ENCODE peak calls at places on chromosomes 2 and 18, in five cellular contexts. One of them, this sample, is unnamed.

GRCh38 chr2:127913808-127914457 is 28.2 kb upstream of the AMMECR1L start:
- DNase-seq in K562: no peak
- DNase-seq in sigmoid colon: no peak
- DNase-seq in HepG2: no peak
- DNase-seq in adrenal gland: no peak
- DNase-seq in this sample: no peak

GRCh38 chr2:234840336-234840735 is 111.5 kb upstream of the SH3BP4 start:
- DNase-seq in adrenal gland: no peak
- DNase-seq in K562: no peak
- DNase-seq in HepG2: peak; percentile 69
- DNase-seq in sigmoid colon: no peak
- DNase-seq in this sample: no peak

GRCh38 chr2:47003641-47004427 is 88.2 kb upstream of the MCFD2 start:
- DNase-seq in HepG2: no peak
- DNase-seq in K562: peak; percentile 63
- DNase-seq in sigmoid colon: no peak
- DNase-seq in adrenal gland: no peak
- DNase-seq in this sample: no peak

GRCh38 chr18:52920665-52921064 is 580.7 kb downstream of the DCC start:
- DNase-seq in sigmoid colon: no peak
- DNase-seq in adrenal gland: no peak
- DNase-seq in HepG2: no peak
- DNase-seq in K562: no peak
- DNase-seq in this sample: no peak

GRCh38 chr2:189232759-189233406 is 53.3 kb upstream of the COL5A2 start:
- DNase-seq in adrenal gland: no peak
- DNase-seq in HepG2: no peak
- DNase-seq in sigmoid colon: no peak
- DNase-seq in K562: no peak
- DNase-seq in this sample: no peak

GRCh38 chr2:20609349-20609994 is 41.4 kb downstream of the HS1BP3 start:
- DNase-seq in sigmoid colon: peak; percentile 94
- DNase-seq in adrenal gland: peak; percentile 71
- DNase-seq in HepG2: peak; percentile 41
- DNase-seq in K562: no peak
- DNase-seq in this sample: no peak

GRCh38 chr2:186589733-186590537 is at the start of gene ITGAV:
- DNase-seq in sigmoid colon: peak; percentile 96
- DNase-seq in HepG2: peak; percentile 93
- DNase-seq in K562: peak; percentile 88
- DNase-seq in adrenal gland: peak; percentile 89
- DNase-seq in this sample: peak; percentile 87

GRCh38 chr2:134927195-134927594 is 8.6 kb downstream of the CCNT2 start:
- DNase-seq in K562: no peak
- DNase-seq in adrenal gland: no peak
- DNase-seq in HepG2: no peak
- DNase-seq in sigmoid colon: no peak
- DNase-seq in this sample: peak; percentile 18

GRCh38 chr2:134943540-134943939 is 24.9 kb downstream of the CCNT2 start:
- DNase-seq in adrenal gland: no peak
- DNase-seq in HepG2: no peak
- DNase-seq in sigmoid colon: no peak
- DNase-seq in K562: no peak
- DNase-seq in this sample: no peak

GRCh38 chr18:998976-999375 is 94.3 kb downstream of the ADCYAP1 start:
- DNase-seq in HepG2: no peak
- DNase-seq in K562: no peak
- DNase-seq in sigmoid colon: no peak
- DNase-seq in adrenal gland: no peak
- DNase-seq in this sample: no peak

GRCh38 chr2:19865151-19865550 is 36.6 kb downstream of the TTC32 start:
- DNase-seq in sigmoid colon: no peak
- DNase-seq in K562: no peak
- DNase-seq in HepG2: no peak
- DNase-seq in adrenal gland: no peak
- DNase-seq in this sample: peak; percentile 7

GRCh38 chr18:48007955-48008701 is 77.7 kb upstream of the SMAD2 start:
- DNase-seq in sigmoid colon: peak; percentile 73
- DNase-seq in adrenal gland: peak; percentile 82
- DNase-seq in K562: peak; percentile 94
- DNase-seq in HepG2: peak; percentile 42
- DNase-seq in this sample: peak; percentile 68

GRCh38 chr2:191845248-191845715 is 1.6 kb downstream of the CAVIN2 start:
- DNase-seq in K562: no peak
- DNase-seq in sigmoid colon: peak; percentile 83
- DNase-seq in adrenal gland: no peak
- DNase-seq in HepG2: peak; percentile 66
- DNase-seq in this sample: peak; percentile 37

GRCh38 chr2:42098571-42099430 is 51.0 kb downstream of the PKDCC start:
- DNase-seq in HepG2: no peak
- DNase-seq in sigmoid colon: no peak
- DNase-seq in K562: no peak
- DNase-seq in adrenal gland: no peak
- DNase-seq in this sample: no peak

GRCh38 chr2:16148632-16149348 is 208.4 kb downstream of the MYCN start:
- DNase-seq in K562: no peak
- DNase-seq in adrenal gland: no peak
- DNase-seq in sigmoid colon: no peak
- DNase-seq in HepG2: no peak
- DNase-seq in this sample: no peak

GRCh38 chr2:156657809-156658208 is 221.6 kb downstream of the GPD2 start:
- DNase-seq in HepG2: no peak
- DNase-seq in sigmoid colon: no peak
- DNase-seq in adrenal gland: no peak
- DNase-seq in K562: no peak
- DNase-seq in this sample: no peak

GRCh38 chr2:239831272-239831731 is 193.8 kb downstream of the NDUFA10 start:
- DNase-seq in HepG2: no peak
- DNase-seq in adrenal gland: peak; percentile 18
- DNase-seq in sigmoid colon: peak; percentile 63
- DNase-seq in K562: no peak
- DNase-seq in this sample: no peak

GRCh38 chr2:188324067-188324466 is 32.4 kb downstream of the GULP1 start:
- DNase-seq in sigmoid colon: no peak
- DNase-seq in K562: no peak
- DNase-seq in HepG2: no peak
- DNase-seq in adrenal gland: no peak
- DNase-seq in this sample: no peak

GRCh38 chr2:120110507-120110906 is 97.6 kb downstream of the EPB41L5 start:
- DNase-seq in K562: no peak
- DNase-seq in adrenal gland: no peak
- DNase-seq in sigmoid colon: no peak
- DNase-seq in HepG2: no peak
- DNase-seq in this sample: no peak

GRCh38 chr2:175525975-175526374 is 344.5 kb upstream of the ATP5MC3 start:
- DNase-seq in adrenal gland: no peak
- DNase-seq in sigmoid colon: no peak
- DNase-seq in K562: no peak
- DNase-seq in HepG2: no peak
- DNase-seq in this sample: no peak

GRCh38 chr2:190407662-190408537 is at the start of gene MFSD6:
- DNase-seq in adrenal gland: peak; percentile 69
- DNase-seq in sigmoid colon: peak; percentile 77
- DNase-seq in HepG2: no peak
- DNase-seq in K562: peak; percentile 68
- DNase-seq in this sample: peak; percentile 70
- TF ChIP-seq POLR2A in adrenal gland: peak; percentile 58
- TF ChIP-seq POLR2A in sigmoid colon: no peak
- TF ChIP-seq POLR2A in HepG2: no peak
- TF ChIP-seq POLR2A in K562: no peak
- TF ChIP-seq POLR2A in this sample: no peak

GRCh38 chr2:241272722-241273551 is 42.5 kb downstream of the HDLBP start:
- DNase-seq in adrenal gland: peak; percentile 75
- DNase-seq in K562: peak; percentile 66
- DNase-seq in sigmoid colon: peak; percentile 92
- DNase-seq in HepG2: no peak
- DNase-seq in this sample: peak; percentile 76
- TF ChIP-seq POLR2A in adrenal gland: peak; percentile 47
- TF ChIP-seq POLR2A in K562: no peak
- TF ChIP-seq POLR2A in sigmoid colon: no peak
- TF ChIP-seq POLR2A in HepG2: peak; percentile 87
- TF ChIP-seq POLR2A in this sample: no peak

DNA sequence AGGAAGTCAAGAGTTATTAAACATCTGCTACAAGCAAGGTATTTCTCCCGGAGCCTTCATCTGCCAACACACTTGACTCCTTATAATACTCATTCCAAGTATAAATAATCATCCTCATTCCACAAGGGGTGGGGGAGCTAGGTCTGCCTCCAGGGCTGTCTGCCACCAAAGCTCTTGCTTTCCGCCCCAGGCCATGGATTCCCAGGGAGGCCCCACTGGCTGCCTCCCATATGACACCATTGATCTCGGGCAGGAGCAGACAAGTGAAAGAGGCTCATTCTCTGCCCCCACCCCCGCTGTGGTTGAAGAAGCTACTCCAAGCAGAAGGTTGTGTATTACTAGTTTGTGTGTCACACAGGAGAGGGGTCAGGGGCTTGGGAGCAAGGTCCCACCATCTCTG is 99.5 kb downstream of the MRO start:
- DNase-seq in sigmoid colon: no peak
- DNase-seq in K562: no peak
- DNase-seq in HepG2: no peak
- DNase-seq in adrenal gland: no peak
- DNase-seq in this sample: no peak
- TF ChIP-seq POLR2A in sigmoid colon: no peak
- TF ChIP-seq POLR2A in K562: no peak
- TF ChIP-seq POLR2A in HepG2: no peak
- TF ChIP-seq POLR2A in adrenal gland: no peak
- TF ChIP-seq POLR2A in this sample: no peak

DNA sequence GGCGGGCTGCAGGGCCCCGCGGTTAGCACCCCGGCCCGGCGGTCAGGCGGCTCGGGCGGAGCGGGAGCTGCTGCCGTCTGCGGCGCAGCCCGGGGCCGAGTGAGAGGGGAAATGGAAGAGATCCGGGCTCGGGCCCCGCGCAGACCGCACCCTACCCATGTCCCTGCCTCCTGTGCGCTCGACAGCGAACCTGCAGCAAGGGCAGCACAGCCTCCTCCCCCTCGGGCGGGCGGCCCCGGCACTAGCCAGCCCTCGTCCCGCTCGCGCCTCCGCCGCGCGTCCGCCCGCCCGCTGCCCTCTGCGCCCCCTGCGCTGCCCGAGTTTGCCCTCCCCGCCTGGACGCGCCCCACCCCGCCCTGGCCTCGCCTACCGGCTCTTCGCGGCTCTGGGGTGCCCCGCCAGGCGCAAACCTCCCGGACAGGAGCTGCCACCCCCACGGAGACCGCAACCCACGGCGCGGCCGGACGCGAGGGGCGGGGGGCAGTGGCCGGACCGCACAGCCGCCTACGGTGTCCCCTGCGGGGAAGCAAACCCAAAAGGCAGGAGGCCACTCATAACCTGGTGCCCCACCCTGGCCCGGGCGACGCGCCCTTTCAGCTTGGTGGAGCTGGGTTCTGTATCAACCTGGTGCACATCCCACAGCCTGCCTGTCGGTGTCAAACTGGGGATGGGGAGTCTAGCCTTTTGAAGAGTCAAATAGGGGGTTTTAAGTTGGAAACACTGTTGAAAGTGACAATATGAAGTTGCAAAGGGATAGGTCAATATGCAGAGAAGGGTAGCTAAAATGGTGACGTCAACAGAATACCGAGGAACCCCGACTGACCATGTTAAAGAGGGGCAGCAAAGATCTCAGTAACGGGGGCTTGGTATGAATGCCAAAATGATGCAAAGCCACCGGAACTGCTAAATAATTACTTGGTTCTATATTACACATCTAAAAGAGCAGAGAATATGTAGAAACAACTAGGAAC is at the start of gene IHH:
- DNase-seq in sigmoid colon: no peak
- DNase-seq in K562: no peak
- DNase-seq in adrenal gland: peak; percentile 22
- DNase-seq in HepG2: no peak
- DNase-seq in this sample: no peak
- TF ChIP-seq POLR2A in sigmoid colon: no peak
- TF ChIP-seq POLR2A in K562: no peak
- TF ChIP-seq POLR2A in adrenal gland: no peak
- TF ChIP-seq POLR2A in HepG2: no peak
- TF ChIP-seq POLR2A in this sample: no peak